ENCODE peak calls at places on chromosomes 2 and 18, in four cellular contexts. V, X, K and J are unnamed samples.

GRCh38 chr2:72115361-72116080 is 32.1 kb downstream of the CYP26B1 start:
- DNase-seq in V (no peak), X (peak), K (peak), J (no peak)

GRCh38 chr2:152542995-152543481 is 174.2 kb downstream of the PRPF40A start:
- DNase-seq in X (no peak), V (no peak), K (no peak), J (no peak)

GRCh38 chr2:238557431-238557830 is 130.7 kb downstream of the ASB1 start:
- DNase-seq in K (no peak), X (no peak), V (no peak), J (no peak)

GRCh38 chr2:30768708-30769580 is 38.3 kb downstream of the CAPN13 start:
- DNase-seq in V (no peak), K (peak), X (no peak), J (no peak)

GRCh38 chr2:74037379-74037860 is 52.7 kb downstream of the TET3 start:
- DNase-seq in K (no peak), X (no peak), V (no peak), J (peak)

GRCh38 chr18:80009661-80010550 is 21.5 kb upstream of the TXNL4A start:
- DNase-seq in V (no peak), X (peak), K (peak), J (no peak)

GRCh38 chr18:21903688-21904087 is 163.1 kb downstream of the MIB1 start:
- DNase-seq in V (no peak), K (no peak), X (no peak), J (no peak)

GRCh38 chr2:23354554-23354953 is 30.4 kb upstream of the KLHL29 start:
- DNase-seq in V (no peak), K (no peak), X (no peak), J (no peak)

GRCh38 chr2:112814278-112814677 is 22.3 kb downstream of the IL1B start:
- DNase-seq in X (no peak), K (no peak), V (no peak), J (no peak)

GRCh38 chr2:132943829-132944228 is 273.8 kb upstream of the LYPD1 start:
- DNase-seq in X (no peak), K (no peak), V (no peak), J (no peak)